ENCODE peak calls at places on chromosomes 6 and 20, in five cellular contexts. One of them, this sample, is unnamed.

GRCh38 chr6:43911625-43912577 is 141.9 kb downstream of the VEGFA start:
- DNase-seq in colonic mucosa: peak; percentile 51
- DNase-seq in CD4-positive, alpha-beta T cell: no peak
- DNase-seq in tibial artery: no peak
- DNase-seq in psoas muscle: peak; percentile 6
- DNase-seq in this sample: no peak

GRCh38 chr6:98971303-98971702 is 23.6 kb upstream of the FBXL4 start:
- DNase-seq in colonic mucosa: no peak
- DNase-seq in CD4-positive, alpha-beta T cell: no peak
- DNase-seq in tibial artery: no peak
- DNase-seq in psoas muscle: no peak
- DNase-seq in this sample: no peak

GRCh38 chr20:48075591-48076174 is 290.4 kb upstream of the SULF2 start:
- DNase-seq in colonic mucosa: no peak
- DNase-seq in CD4-positive, alpha-beta T cell: no peak
- DNase-seq in tibial artery: no peak
- DNase-seq in psoas muscle: no peak
- DNase-seq in this sample: no peak

GRCh38 chr6:74554041-74554440 is 651.8 kb downstream of the COL12A1 start:
- DNase-seq in colonic mucosa: no peak
- DNase-seq in CD4-positive, alpha-beta T cell: no peak
- DNase-seq in tibial artery: no peak
- DNase-seq in psoas muscle: no peak
- DNase-seq in this sample: no peak

GRCh38 chr20:45370571-45371204 is 7.4 kb downstream of the TP53TG5 start:
- DNase-seq in colonic mucosa: no peak
- DNase-seq in CD4-positive, alpha-beta T cell: no peak
- DNase-seq in tibial artery: no peak
- DNase-seq in psoas muscle: no peak
- DNase-seq in this sample: no peak

GRCh38 chr6:15500901-15501805 is 161.7 kb downstream of the DTNBP1 start:
- DNase-seq in colonic mucosa: no peak
- DNase-seq in CD4-positive, alpha-beta T cell: no peak
- DNase-seq in tibial artery: peak; percentile 56
- DNase-seq in psoas muscle: no peak
- DNase-seq in this sample: no peak

GRCh38 chr20:50304883-50305635 is 114.4 kb downstream of the CEBPB start:
- DNase-seq in colonic mucosa: peak; percentile 73
- DNase-seq in CD4-positive, alpha-beta T cell: no peak
- DNase-seq in tibial artery: peak; percentile 98
- DNase-seq in psoas muscle: peak; percentile 96
- DNase-seq in this sample: peak; percentile 100

GRCh38 chr6:152984387-152984872 is 1.6 kb upstream of the FBXO5 start:
- DNase-seq in colonic mucosa: no peak
- DNase-seq in CD4-positive, alpha-beta T cell: no peak
- DNase-seq in tibial artery: no peak
- DNase-seq in psoas muscle: no peak
- DNase-seq in this sample: no peak

GRCh38 chr6:140697585-140697984 is 1323.1 kb upstream of the CITED2 start:
- DNase-seq in colonic mucosa: no peak
- DNase-seq in CD4-positive, alpha-beta T cell: no peak
- DNase-seq in tibial artery: no peak
- DNase-seq in psoas muscle: no peak
- DNase-seq in this sample: no peak

GRCh38 chr6:32181148-32181702 is 2.8 kb downstream of the AGER start:
- DNase-seq in colonic mucosa: no peak
- DNase-seq in CD4-positive, alpha-beta T cell: no peak
- DNase-seq in tibial artery: no peak
- DNase-seq in psoas muscle: no peak
- DNase-seq in this sample: no peak

GRCh38 chr6:134247271-134247833 is 70.6 kb downstream of the SGK1 start:
- DNase-seq in colonic mucosa: no peak
- DNase-seq in CD4-positive, alpha-beta T cell: peak; percentile 46
- DNase-seq in tibial artery: no peak
- DNase-seq in psoas muscle: no peak
- DNase-seq in this sample: no peak

GRCh38 chr6:72466971-72467566 is 154.8 kb upstream of the KCNQ5 start:
- DNase-seq in colonic mucosa: no peak
- DNase-seq in CD4-positive, alpha-beta T cell: no peak
- DNase-seq in tibial artery: no peak
- DNase-seq in psoas muscle: no peak
- DNase-seq in this sample: no peak

GRCh38 chr20:12564982-12565381 is 443.8 kb upstream of the SPTLC3 start:
- DNase-seq in colonic mucosa: no peak
- DNase-seq in CD4-positive, alpha-beta T cell: no peak
- DNase-seq in tibial artery: no peak
- DNase-seq in psoas muscle: no peak
- DNase-seq in this sample: no peak

GRCh38 chr6:145863988-145864616 is 49.5 kb upstream of the FBXO30 start:
- DNase-seq in colonic mucosa: no peak
- DNase-seq in CD4-positive, alpha-beta T cell: no peak
- DNase-seq in tibial artery: no peak
- DNase-seq in psoas muscle: no peak
- DNase-seq in this sample: no peak

GRCh38 chr6:169933839-169934698 is 182.6 kb downstream of the ERMARD start:
- DNase-seq in colonic mucosa: peak; percentile 55
- DNase-seq in CD4-positive, alpha-beta T cell: no peak
- DNase-seq in tibial artery: no peak
- DNase-seq in psoas muscle: peak; percentile 85
- DNase-seq in this sample: peak; percentile 6

GRCh38 chr6:167679137-167679736 is 147.5 kb upstream of the AFDN start:
- DNase-seq in colonic mucosa: no peak
- DNase-seq in CD4-positive, alpha-beta T cell: no peak
- DNase-seq in tibial artery: peak; percentile 33
- DNase-seq in psoas muscle: no peak
- DNase-seq in this sample: no peak

GRCh38 chr20:19115581-19115980 is 96.9 kb upstream of the SLC24A3 start:
- DNase-seq in colonic mucosa: no peak
- DNase-seq in CD4-positive, alpha-beta T cell: no peak
- DNase-seq in tibial artery: no peak
- DNase-seq in psoas muscle: no peak
- DNase-seq in this sample: no peak

GRCh38 chr6:109527989-109528388 is 45.0 kb upstream of the ZBTB24 start:
- DNase-seq in colonic mucosa: no peak
- DNase-seq in CD4-positive, alpha-beta T cell: no peak
- DNase-seq in tibial artery: no peak
- DNase-seq in psoas muscle: no peak
- DNase-seq in this sample: peak; percentile 36

GRCh38 chr6:47146426-47147174 is 104.5 kb upstream of the ADGRF1 start:
- DNase-seq in colonic mucosa: no peak
- DNase-seq in CD4-positive, alpha-beta T cell: no peak
- DNase-seq in tibial artery: no peak
- DNase-seq in psoas muscle: no peak
- DNase-seq in this sample: peak; percentile 76

GRCh38 chr20:47785900-47786762 is 850 bp upstream of the SULF2 start:
- DNase-seq in colonic mucosa: peak; percentile 75
- DNase-seq in CD4-positive, alpha-beta T cell: no peak
- DNase-seq in tibial artery: peak; percentile 85
- DNase-seq in psoas muscle: peak; percentile 70
- DNase-seq in this sample: peak; percentile 70

GRCh38 chr20:50826121-50826520 is 31.3 kb downstream of the BCAS4 start:
- DNase-seq in colonic mucosa: no peak
- DNase-seq in CD4-positive, alpha-beta T cell: no peak
- DNase-seq in tibial artery: no peak
- DNase-seq in psoas muscle: no peak
- DNase-seq in this sample: peak; percentile 51

GRCh38 chr6:19833947-19834346 is 3.2 kb upstream of the ID4 start:
- DNase-seq in colonic mucosa: no peak
- DNase-seq in CD4-positive, alpha-beta T cell: no peak
- DNase-seq in tibial artery: no peak
- DNase-seq in psoas muscle: no peak
- DNase-seq in this sample: no peak

GRCh38 chr20:35269055-35269781 is 8.7 kb downstream of the MMP24OS start:
- DNase-seq in colonic mucosa: peak; percentile 71
- DNase-seq in CD4-positive, alpha-beta T cell: no peak
- DNase-seq in tibial artery: no peak
- DNase-seq in psoas muscle: peak; percentile 76
- DNase-seq in this sample: peak; percentile 58

GRCh38 chr6:84546427-84546914 is 217.9 kb downstream of the TBX18 start:
- DNase-seq in colonic mucosa: no peak
- DNase-seq in CD4-positive, alpha-beta T cell: no peak
- DNase-seq in tibial artery: no peak
- DNase-seq in psoas muscle: no peak
- DNase-seq in this sample: peak; percentile 85

GRCh38 chr20:59908855-59909254 is 24.6 kb downstream of the SYCP2 start:
- DNase-seq in colonic mucosa: no peak
- DNase-seq in CD4-positive, alpha-beta T cell: no peak
- DNase-seq in tibial artery: no peak
- DNase-seq in psoas muscle: no peak
- DNase-seq in this sample: no peak

GRCh38 chr6:108535079-108535742 is 25.5 kb upstream of the FOXO3 start:
- DNase-seq in colonic mucosa: no peak
- DNase-seq in CD4-positive, alpha-beta T cell: no peak
- DNase-seq in tibial artery: no peak
- DNase-seq in psoas muscle: no peak
- DNase-seq in this sample: no peak

GRCh38 chr20:37361336-37361735 is 15.4 kb downstream of the SRC start:
- DNase-seq in colonic mucosa: no peak
- DNase-seq in CD4-positive, alpha-beta T cell: no peak
- DNase-seq in tibial artery: peak; percentile 48
- DNase-seq in psoas muscle: no peak
- DNase-seq in this sample: no peak

GRCh38 chr20:59891581-59891980 is 41.9 kb downstream of the SYCP2 start:
- DNase-seq in colonic mucosa: no peak
- DNase-seq in CD4-positive, alpha-beta T cell: no peak
- DNase-seq in tibial artery: no peak
- DNase-seq in psoas muscle: no peak
- DNase-seq in this sample: no peak

GRCh38 chr6:170262481-170263088 is 28.3 kb downstream of the DLL1 start:
- DNase-seq in colonic mucosa: no peak
- DNase-seq in CD4-positive, alpha-beta T cell: no peak
- DNase-seq in tibial artery: no peak
- DNase-seq in psoas muscle: no peak
- DNase-seq in this sample: no peak

GRCh38 chr20:19945732-19946670 is 71.2 kb upstream of the NAA20 start:
- DNase-seq in colonic mucosa: peak; percentile 68
- DNase-seq in CD4-positive, alpha-beta T cell: no peak
- DNase-seq in tibial artery: no peak
- DNase-seq in psoas muscle: no peak
- DNase-seq in this sample: no peak

GRCh38 chr6:37170273-37171140 is 555 bp downstream of the PIM1 start:
- DNase-seq in colonic mucosa: peak; percentile 53
- DNase-seq in CD4-positive, alpha-beta T cell: peak; percentile 38
- DNase-seq in tibial artery: peak; percentile 84
- DNase-seq in psoas muscle: peak; percentile 83
- DNase-seq in this sample: no peak
- TF ChIP-seq CTCF in colonic mucosa: no peak
- TF ChIP-seq CTCF in CD4-positive, alpha-beta T cell: peak; percentile 17
- TF ChIP-seq CTCF in tibial artery: peak; percentile 41
- TF ChIP-seq CTCF in psoas muscle: peak; percentile 44
- TF ChIP-seq CTCF in this sample: no peak

DNA sequence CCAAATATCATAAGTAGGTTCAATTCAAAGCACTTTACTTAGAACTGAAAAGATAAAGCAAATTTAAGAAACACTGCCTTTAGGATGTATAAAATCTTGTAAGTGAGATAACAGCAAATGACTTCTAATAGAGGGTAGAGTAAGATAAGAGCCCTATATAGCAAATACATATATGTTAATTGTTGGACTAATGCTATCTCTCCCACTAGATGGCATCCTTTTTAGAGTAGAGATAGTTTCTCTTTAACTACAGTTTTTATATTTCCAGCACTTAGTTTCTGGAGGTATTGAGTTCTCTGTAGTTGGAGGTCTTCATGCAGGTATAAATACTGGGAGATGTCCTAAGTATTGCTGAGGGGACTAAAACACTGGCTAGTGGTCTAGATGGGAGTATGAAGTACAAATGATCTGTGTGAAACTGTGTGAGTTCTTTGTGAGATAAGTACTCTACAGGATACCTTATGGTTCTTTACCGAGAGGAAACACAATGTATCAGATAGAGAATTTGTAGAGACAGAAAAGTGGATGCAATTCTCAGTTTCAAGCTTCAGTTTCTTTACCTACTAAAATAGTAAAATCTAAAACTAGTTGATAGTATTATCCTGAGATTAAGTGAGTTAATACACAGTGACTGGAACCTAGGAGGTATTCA is 399.3 kb downstream of the KHDRBS2 start:
- DNase-seq in colonic mucosa: no peak
- DNase-seq in CD4-positive, alpha-beta T cell: no peak
- DNase-seq in tibial artery: no peak
- DNase-seq in psoas muscle: no peak
- DNase-seq in this sample: no peak
- TF ChIP-seq CTCF in colonic mucosa: no peak
- TF ChIP-seq CTCF in CD4-positive, alpha-beta T cell: no peak
- TF ChIP-seq CTCF in tibial artery: no peak
- TF ChIP-seq CTCF in psoas muscle: no peak
- TF ChIP-seq CTCF in this sample: no peak

GRCh38 chr6:119116712-119117281 is 38.3 kb upstream of the FAM184A start:
- DNase-seq in colonic mucosa: no peak
- DNase-seq in CD4-positive, alpha-beta T cell: no peak
- DNase-seq in tibial artery: no peak
- DNase-seq in psoas muscle: no peak
- DNase-seq in this sample: no peak
- TF ChIP-seq CTCF in colonic mucosa: no peak
- TF ChIP-seq CTCF in CD4-positive, alpha-beta T cell: no peak
- TF ChIP-seq CTCF in tibial artery: no peak
- TF ChIP-seq CTCF in psoas muscle: no peak
- TF ChIP-seq CTCF in this sample: peak; percentile 42

GRCh38 chr6:37538107-37538506 is 38.4 kb upstream of the CCDC167 start:
- DNase-seq in colonic mucosa: no peak
- DNase-seq in CD4-positive, alpha-beta T cell: no peak
- DNase-seq in tibial artery: no peak
- DNase-seq in psoas muscle: no peak
- DNase-seq in this sample: no peak
- TF ChIP-seq CTCF in colonic mucosa: no peak
- TF ChIP-seq CTCF in CD4-positive, alpha-beta T cell: no peak
- TF ChIP-seq CTCF in tibial artery: no peak
- TF ChIP-seq CTCF in psoas muscle: peak; percentile 15
- TF ChIP-seq CTCF in this sample: peak; percentile 34

GRCh38 chr6:17093692-17094091 is 8.2 kb upstream of the STMND1 start:
- DNase-seq in colonic mucosa: no peak
- DNase-seq in CD4-positive, alpha-beta T cell: no peak
- DNase-seq in tibial artery: no peak
- DNase-seq in psoas muscle: no peak
- DNase-seq in this sample: peak; percentile 5
- TF ChIP-seq CTCF in colonic mucosa: no peak
- TF ChIP-seq CTCF in CD4-positive, alpha-beta T cell: no peak
- TF ChIP-seq CTCF in tibial artery: no peak
- TF ChIP-seq CTCF in psoas muscle: no peak
- TF ChIP-seq CTCF in this sample: peak; percentile 24

DNA sequence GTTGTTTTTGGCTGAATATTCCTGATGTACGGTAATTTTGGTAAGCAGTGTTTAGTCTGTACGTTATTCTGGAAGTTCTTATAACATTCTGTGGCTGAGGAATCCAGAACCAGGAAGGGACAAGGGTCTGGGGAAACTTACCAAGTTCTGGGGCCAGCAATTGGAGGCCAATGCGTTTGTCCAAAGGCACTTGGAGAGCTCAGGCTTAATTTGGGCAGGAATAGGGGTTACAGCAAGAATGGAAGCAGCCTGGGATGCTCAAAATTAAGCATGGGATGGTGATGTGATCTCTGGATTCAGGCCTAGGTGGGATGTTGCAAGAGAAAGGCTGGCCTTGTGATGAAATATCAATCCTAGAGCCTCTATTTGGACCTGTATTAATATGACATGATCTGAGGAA is 235.2 kb upstream of the NOX3 start:
- DNase-seq in colonic mucosa: no peak
- DNase-seq in CD4-positive, alpha-beta T cell: no peak
- DNase-seq in tibial artery: no peak
- DNase-seq in psoas muscle: no peak
- DNase-seq in this sample: no peak
- TF ChIP-seq CTCF in colonic mucosa: no peak
- TF ChIP-seq CTCF in CD4-positive, alpha-beta T cell: no peak
- TF ChIP-seq CTCF in tibial artery: no peak
- TF ChIP-seq CTCF in psoas muscle: no peak
- TF ChIP-seq CTCF in this sample: no peak